ENCODE peak calls at places on chromosome 2, in six cellular contexts. Y is mesendoderm, A is A549, P is neural progenitor cell, S is H9, L is MM.1S. Q is an unnamed sample.

GRCh38 chr2:202339052-202339870 is 36.9 kb upstream of the BMPR2 start:
- DNase-seq in Y (no peak), A (peak; percentile 5), P (no peak), S (no peak), L (no peak), Q (peak; percentile 13)

GRCh38 chr2:84041494-84041893 is 417.6 kb downstream of the SUCLG1 start:
- DNase-seq in Y (no peak), A (no peak), P (no peak), S (no peak), L (no peak), Q (no peak)

GRCh38 chr2:211458974-211459373 is 902.6 kb downstream of the CPS1 start:
- DNase-seq in Y (no peak), A (no peak), P (no peak), S (no peak), L (no peak), Q (no peak)

GRCh38 chr2:28522479-28522878 is 26.6 kb downstream of the PLB1 start:
- DNase-seq in Y (no peak), A (no peak), P (peak; percentile 66), S (no peak), L (no peak), Q (no peak)

GRCh38 chr2:168247341-168248305 is at the start of gene STK39:
- DNase-seq in Y (peak; percentile 91), A (peak; percentile 36), P (peak; percentile 93), S (peak; percentile 85), L (peak; percentile 74), Q (peak; percentile 92)

GRCh38 chr2:31693882-31694281 is 113.1 kb upstream of the SRD5A2 start:
- DNase-seq in Y (peak; percentile 32), A (no peak), P (peak; percentile 12), S (no peak), L (no peak), Q (no peak)

GRCh38 chr2:67917332-67918054 is 145.3 kb downstream of the C1D start:
- DNase-seq in Y (peak; percentile 42), A (peak; percentile 28), P (no peak), S (no peak), L (no peak), Q (no peak)

GRCh38 chr2:64204006-64204632 is 59.9 kb upstream of the PELI1 start:
- DNase-seq in Y (no peak), A (no peak), P (no peak), S (peak; percentile 36), L (peak; percentile 80), Q (peak; percentile 57)

GRCh38 chr2:220224711-220225519 is 597.5 kb downstream of the SLC4A3 start:
- DNase-seq in Y (no peak), A (no peak), P (no peak), S (no peak), L (no peak), Q (no peak)

GRCh38 chr2:200765995-200766660 is 45.6 kb upstream of the BZW1 start:
- DNase-seq in Y (no peak), A (no peak), P (no peak), S (no peak), L (no peak), Q (no peak)

GRCh38 chr2:216292886-216293291 is 79.4 kb downstream of the MARCHF4 start:
- DNase-seq in Y (peak; percentile 91), A (no peak), P (no peak), S (no peak), L (no peak), Q (no peak)

GRCh38 chr2:105741617-105742016 is 3.1 kb upstream of the NCK2 start:
- DNase-seq in Y (no peak), A (no peak), P (no peak), S (no peak), L (no peak), Q (no peak)

GRCh38 chr2:75340560-75340959 is 141.2 kb upstream of the TACR1 start:
- DNase-seq in Y (no peak), A (no peak), P (no peak), S (no peak), L (no peak), Q (no peak)

GRCh38 chr2:205683179-205683978 is 1.1 kb downstream of the NRP2 start:
- DNase-seq in Y (no peak), A (no peak), P (no peak), S (no peak), L (no peak), Q (no peak)

GRCh38 chr2:235543126-235543750 is 49.4 kb downstream of the AGAP1 start:
- DNase-seq in Y (peak; percentile 36), A (no peak), P (no peak), S (no peak), L (no peak), Q (no peak)

GRCh38 chr2:198918331-198918730 is 539.4 kb downstream of the SATB2 start:
- DNase-seq in Y (no peak), A (no peak), P (no peak), S (no peak), L (no peak), Q (no peak)

GRCh38 chr2:170770008-170770303 is 222 bp upstream of the ERICH2 start:
- DNase-seq in Y (no peak), A (no peak), P (no peak), S (no peak), L (no peak), Q (no peak)

GRCh38 chr2:22290293-22290692 is 1094.7 kb upstream of the KLHL29 start:
- DNase-seq in Y (no peak), A (no peak), P (no peak), S (no peak), L (no peak), Q (no peak)

GRCh38 chr2:34734662-34735061 is 1135.6 kb upstream of the FAM98A start:
- DNase-seq in Y (peak; percentile 62), A (no peak), P (peak; percentile 46), S (no peak), L (no peak), Q (no peak)

GRCh38 chr2:137886432-137886831 is 77.8 kb upstream of the HNMT start:
- DNase-seq in Y (peak; percentile 71), A (no peak), P (peak; percentile 47), S (peak; percentile 52), L (no peak), Q (peak; percentile 57)

GRCh38 chr2:37812414-37812813 is 112.7 kb upstream of the RMDN2 start:
- DNase-seq in Y (no peak), A (no peak), P (no peak), S (no peak), L (no peak), Q (no peak)

GRCh38 chr2:120767486-120768005 is 31.9 kb downstream of the GLI2 start:
- DNase-seq in Y (no peak), A (no peak), P (no peak), S (peak; percentile 18), L (no peak), Q (no peak)

GRCh38 chr2:144553379-144553778 is 33.5 kb upstream of the ZEB2 start:
- DNase-seq in Y (peak; percentile 2), A (no peak), P (no peak), S (no peak), L (no peak), Q (no peak)

GRCh38 chr2:46701152-46701551 is 214.5 kb downstream of the MCFD2 start:
- DNase-seq in Y (no peak), A (no peak), P (no peak), S (no peak), L (no peak), Q (peak; percentile 21)

GRCh38 chr2:46702537-46702936 is 213.1 kb downstream of the MCFD2 start:
- DNase-seq in Y (no peak), A (no peak), P (no peak), S (no peak), L (no peak), Q (no peak)

GRCh38 chr2:46703588-46703987 is 212.0 kb downstream of the MCFD2 start:
- DNase-seq in Y (no peak), A (no peak), P (no peak), S (no peak), L (no peak), Q (no peak)

GRCh38 chr2:46697830-46698323 is 217.7 kb downstream of the MCFD2 start:
- DNase-seq in Y (no peak), A (no peak), P (peak; percentile 6), S (no peak), L (no peak), Q (peak; percentile 24)

GRCh38 chr2:46700435-46700834 is 215.2 kb downstream of the MCFD2 start:
- DNase-seq in Y (no peak), A (no peak), P (no peak), S (no peak), L (no peak), Q (no peak)
- H3K27ac ChIP-seq in Y (no peak overlapping the region), A (peak overlapping the region; percentile 97), P (no peak overlapping the region), S (no peak overlapping the region), L (no peak overlapping the region), Q (peak overlapping the region; percentile 89)

GRCh38 chr2:65372619-65373018 is 59.8 kb downstream of the SPRED2 start:
- DNase-seq in Y (no peak), A (no peak), P (no peak), S (no peak), L (no peak), Q (no peak)

GRCh38 chr2:65374999-65375398 is 57.4 kb downstream of the SPRED2 start:
- DNase-seq in Y (no peak), A (no peak), P (no peak), S (no peak), L (no peak), Q (no peak)

GRCh38 chr2:65374555-65374954 is 57.8 kb downstream of the SPRED2 start:
- DNase-seq in Y (no peak), A (no peak), P (no peak), S (no peak), L (peak; percentile 72), Q (no peak)

GRCh38 chr2:65375723-65376122 is 56.7 kb downstream of the SPRED2 start:
- DNase-seq in Y (no peak), A (no peak), P (no peak), S (no peak), L (no peak), Q (no peak)

GRCh38 chr2:65373365-65373918 is 59.0 kb downstream of the SPRED2 start:
- DNase-seq in Y (no peak), A (no peak), P (no peak), S (no peak), L (no peak), Q (no peak)
- H3K4me2 ChIP-seq in Y (no peak overlapping the region), A (peak overlapping the region; percentile 64), P (no peak overlapping the region), S (no peak overlapping the region), L (peak overlapping the region; percentile 23), Q (peak overlapping the region; percentile 3)

GRCh38 chr2:43057026-43057741 is 169.2 kb downstream of the ZFP36L2 start:
- DNase-seq in Y (no peak), A (no peak), P (no peak), S (no peak), L (no peak), Q (no peak)
- H3K27ac ChIP-seq in Y (no peak overlapping the region), A (no peak overlapping the region), P (no peak overlapping the region), S (no peak overlapping the region), L (no peak overlapping the region), Q (no peak overlapping the region)

DNA sequence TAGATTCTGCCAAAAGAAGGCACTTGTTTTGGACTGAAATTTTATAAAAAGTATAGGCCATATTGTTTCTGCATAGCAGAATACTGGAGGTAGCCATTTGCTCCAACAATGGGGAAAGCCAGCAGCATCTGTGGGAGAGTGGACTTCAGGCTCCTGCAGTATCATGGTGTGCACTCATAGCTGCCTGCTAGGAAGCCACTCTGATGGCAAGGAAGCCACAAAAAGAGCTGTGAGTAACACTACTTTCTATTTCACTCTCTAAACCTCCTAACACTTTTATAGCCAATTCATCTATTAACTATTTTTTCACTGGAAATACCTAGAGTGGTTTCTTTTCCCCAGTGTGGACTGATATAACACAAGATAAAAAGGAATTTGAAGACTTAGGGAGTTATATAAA is 144.4 kb upstream of the KCNJ3 start:
- DNase-seq in Y (no peak), A (no peak), P (no peak), S (no peak), L (peak; percentile 32), Q (no peak)
- H3K4me2 ChIP-seq in Y (no peak overlapping the region), A (no peak overlapping the region), P (no peak overlapping the region), S (no peak overlapping the region), L (no peak overlapping the region), Q (no peak overlapping the region)

Q was measured in hepatocyte.